ENCODE peak calls at places on chromosomes 4 and X, in ten cellular contexts. One of them, this sample, is unnamed. For H3K4me1, the result is how much of the 10 kb centered on the place peaks cover.

GRCh38 chr4:29372971-29373370 is 1347.2 kb upstream of the PCDH7 start:
- DNase-seq in suprapubic skin: no peak
- DNase-seq in naive thymus-derived CD4-positive, alpha-beta T cell: no peak
- DNase-seq in Peyer's patch: no peak
- DNase-seq in effector memory CD4-positive, alpha-beta T cell: no peak
- DNase-seq in astrocyte: no peak
- DNase-seq in GM12878: no peak
- DNase-seq in SK-N-SH: no peak
- DNase-seq in aorta: no peak
- DNase-seq in mucosa of descending colon: no peak
- DNase-seq in this sample: no peak

GRCh38 chrX:41720125-41720780 is 3.7 kb upstream of the GPR82 start:
- DNase-seq in suprapubic skin: no peak
- DNase-seq in naive thymus-derived CD4-positive, alpha-beta T cell: no peak
- DNase-seq in Peyer's patch: no peak
- DNase-seq in effector memory CD4-positive, alpha-beta T cell: no peak
- DNase-seq in astrocyte: peak
- DNase-seq in GM12878: peak
- DNase-seq in SK-N-SH: no peak
- DNase-seq in aorta: no peak
- DNase-seq in mucosa of descending colon: peak
- DNase-seq in this sample: no peak

GRCh38 chr4:171031338-171031737 is 781.9 kb upstream of the GALNTL6 start:
- DNase-seq in suprapubic skin: no peak
- DNase-seq in naive thymus-derived CD4-positive, alpha-beta T cell: no peak
- DNase-seq in Peyer's patch: no peak
- DNase-seq in effector memory CD4-positive, alpha-beta T cell: no peak
- DNase-seq in astrocyte: no peak
- DNase-seq in GM12878: no peak
- DNase-seq in SK-N-SH: no peak
- DNase-seq in aorta: no peak
- DNase-seq in mucosa of descending colon: no peak
- DNase-seq in this sample: no peak

GRCh38 chr4:99180367-99181169 is 36.5 kb upstream of the ADH4 start:
- DNase-seq in suprapubic skin: no peak
- DNase-seq in naive thymus-derived CD4-positive, alpha-beta T cell: no peak
- DNase-seq in Peyer's patch: no peak
- DNase-seq in effector memory CD4-positive, alpha-beta T cell: no peak
- DNase-seq in astrocyte: peak
- DNase-seq in GM12878: no peak
- DNase-seq in SK-N-SH: no peak
- DNase-seq in aorta: no peak
- DNase-seq in mucosa of descending colon: no peak
- DNase-seq in this sample: no peak

GRCh38 chrX:295136-295535 is 14.0 kb downstream of the PLCXD1 start:
- DNase-seq in suprapubic skin: peak
- DNase-seq in naive thymus-derived CD4-positive, alpha-beta T cell: no peak
- DNase-seq in Peyer's patch: no peak
- DNase-seq in effector memory CD4-positive, alpha-beta T cell: no peak
- DNase-seq in astrocyte: no peak
- DNase-seq in GM12878: no peak
- DNase-seq in SK-N-SH: no peak
- DNase-seq in aorta: peak
- DNase-seq in mucosa of descending colon: peak
- DNase-seq in this sample: no peak

GRCh38 chr4:21768349-21769310 is 179.9 kb downstream of the KCNIP4 start:
- DNase-seq in suprapubic skin: no peak
- DNase-seq in naive thymus-derived CD4-positive, alpha-beta T cell: peak
- DNase-seq in Peyer's patch: no peak
- DNase-seq in effector memory CD4-positive, alpha-beta T cell: no peak
- DNase-seq in astrocyte: peak
- DNase-seq in GM12878: no peak
- DNase-seq in SK-N-SH: peak
- DNase-seq in aorta: no peak
- DNase-seq in mucosa of descending colon: no peak
- DNase-seq in this sample: no peak

GRCh38 chr4:77104405-77105292 is 28.9 kb upstream of the CCNI start:
- DNase-seq in suprapubic skin: peak
- DNase-seq in naive thymus-derived CD4-positive, alpha-beta T cell: no peak
- DNase-seq in Peyer's patch: peak
- DNase-seq in effector memory CD4-positive, alpha-beta T cell: no peak
- DNase-seq in astrocyte: peak
- DNase-seq in GM12878: no peak
- DNase-seq in SK-N-SH: no peak
- DNase-seq in aorta: peak
- DNase-seq in mucosa of descending colon: peak
- DNase-seq in this sample: peak

GRCh38 chrX:38860106-38861013 is 59.1 kb downstream of the MID1IP1 start:
- DNase-seq in suprapubic skin: no peak
- DNase-seq in naive thymus-derived CD4-positive, alpha-beta T cell: no peak
- DNase-seq in Peyer's patch: no peak
- DNase-seq in effector memory CD4-positive, alpha-beta T cell: no peak
- DNase-seq in astrocyte: no peak
- DNase-seq in GM12878: no peak
- DNase-seq in SK-N-SH: no peak
- DNase-seq in aorta: no peak
- DNase-seq in mucosa of descending colon: no peak
- DNase-seq in this sample: no peak

GRCh38 chr4:40583850-40584439 is 45.7 kb downstream of the RBM47 start:
- DNase-seq in suprapubic skin: no peak
- DNase-seq in naive thymus-derived CD4-positive, alpha-beta T cell: no peak
- DNase-seq in Peyer's patch: no peak
- DNase-seq in effector memory CD4-positive, alpha-beta T cell: no peak
- DNase-seq in astrocyte: no peak
- DNase-seq in GM12878: no peak
- DNase-seq in SK-N-SH: no peak
- DNase-seq in aorta: no peak
- DNase-seq in mucosa of descending colon: no peak
- DNase-seq in this sample: no peak
- H3K4me1 ChIP-seq in suprapubic skin: under half
- H3K4me1 ChIP-seq in naive thymus-derived CD4-positive, alpha-beta T cell: under half
- H3K4me1 ChIP-seq in Peyer's patch: under half
- H3K4me1 ChIP-seq in effector memory CD4-positive, alpha-beta T cell: under half
- H3K4me1 ChIP-seq in astrocyte: under half
- H3K4me1 ChIP-seq in GM12878: under half
- H3K4me1 ChIP-seq in SK-N-SH: under half
- H3K4me1 ChIP-seq in aorta: under half
- H3K4me1 ChIP-seq in mucosa of descending colon: under half
- H3K4me1 ChIP-seq in this sample: under half

GRCh38 chr4:15015170-15015569 is 12.9 kb downstream of the CPEB2 start:
- DNase-seq in suprapubic skin: no peak
- DNase-seq in naive thymus-derived CD4-positive, alpha-beta T cell: no peak
- DNase-seq in Peyer's patch: no peak
- DNase-seq in effector memory CD4-positive, alpha-beta T cell: no peak
- DNase-seq in astrocyte: no peak
- DNase-seq in GM12878: no peak
- DNase-seq in SK-N-SH: peak
- DNase-seq in aorta: no peak
- DNase-seq in mucosa of descending colon: no peak
- DNase-seq in this sample: no peak
- H3K4me1 ChIP-seq in suprapubic skin: under half
- H3K4me1 ChIP-seq in naive thymus-derived CD4-positive, alpha-beta T cell: under half
- H3K4me1 ChIP-seq in Peyer's patch: under half
- H3K4me1 ChIP-seq in effector memory CD4-positive, alpha-beta T cell: under half
- H3K4me1 ChIP-seq in astrocyte: under half
- H3K4me1 ChIP-seq in GM12878: under half
- H3K4me1 ChIP-seq in SK-N-SH: under half
- H3K4me1 ChIP-seq in aorta: under half
- H3K4me1 ChIP-seq in mucosa of descending colon: under half
- H3K4me1 ChIP-seq in this sample: under half

DNA sequence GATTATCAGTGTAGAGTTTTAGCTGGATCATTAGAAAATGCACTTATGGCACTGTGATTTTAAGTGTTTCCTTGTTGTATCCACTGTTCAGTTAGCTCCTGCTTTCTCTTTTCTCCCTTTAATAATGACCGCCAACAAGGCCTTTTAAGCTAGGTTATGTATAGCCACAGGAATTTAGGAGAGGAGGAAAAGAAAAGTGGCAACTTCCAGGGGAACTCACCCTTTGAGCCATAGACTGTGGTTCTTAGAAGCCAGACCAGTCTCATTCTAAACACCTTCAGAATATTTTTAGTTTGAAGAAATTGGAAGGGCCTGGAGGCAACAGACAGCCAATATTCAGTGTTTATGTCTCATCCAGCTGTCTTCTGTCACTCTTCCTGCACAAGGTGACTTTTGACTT is 6.1 kb downstream of the FGF2 start:
- DNase-seq in suprapubic skin: no peak
- DNase-seq in naive thymus-derived CD4-positive, alpha-beta T cell: no peak
- DNase-seq in Peyer's patch: no peak
- DNase-seq in effector memory CD4-positive, alpha-beta T cell: no peak
- DNase-seq in astrocyte: peak
- DNase-seq in GM12878: no peak
- DNase-seq in SK-N-SH: no peak
- DNase-seq in aorta: no peak
- DNase-seq in mucosa of descending colon: no peak
- DNase-seq in this sample: no peak
- H3K4me1 ChIP-seq in suprapubic skin: under half
- H3K4me1 ChIP-seq in naive thymus-derived CD4-positive, alpha-beta T cell: under half
- H3K4me1 ChIP-seq in Peyer's patch: under half
- H3K4me1 ChIP-seq in effector memory CD4-positive, alpha-beta T cell: under half
- H3K4me1 ChIP-seq in astrocyte: under half
- H3K4me1 ChIP-seq in GM12878: under half
- H3K4me1 ChIP-seq in SK-N-SH: under half
- H3K4me1 ChIP-seq in aorta: under half
- H3K4me1 ChIP-seq in mucosa of descending colon: under half
- H3K4me1 ChIP-seq in this sample: under half

GRCh38 chr4:113643505-113643904 is 118.0 kb downstream of the CAMK2D start:
- DNase-seq in suprapubic skin: no peak
- DNase-seq in naive thymus-derived CD4-positive, alpha-beta T cell: no peak
- DNase-seq in Peyer's patch: no peak
- DNase-seq in effector memory CD4-positive, alpha-beta T cell: no peak
- DNase-seq in astrocyte: no peak
- DNase-seq in GM12878: no peak
- DNase-seq in SK-N-SH: no peak
- DNase-seq in aorta: no peak
- DNase-seq in mucosa of descending colon: no peak
- DNase-seq in this sample: peak
- H3K4me1 ChIP-seq in suprapubic skin: under half
- H3K4me1 ChIP-seq in naive thymus-derived CD4-positive, alpha-beta T cell: under half
- H3K4me1 ChIP-seq in Peyer's patch: under half
- H3K4me1 ChIP-seq in effector memory CD4-positive, alpha-beta T cell: under half
- H3K4me1 ChIP-seq in astrocyte: under half
- H3K4me1 ChIP-seq in GM12878: under half
- H3K4me1 ChIP-seq in SK-N-SH: under half
- H3K4me1 ChIP-seq in aorta: under half
- H3K4me1 ChIP-seq in mucosa of descending colon: half or more
- H3K4me1 ChIP-seq in this sample: under half

DNA sequence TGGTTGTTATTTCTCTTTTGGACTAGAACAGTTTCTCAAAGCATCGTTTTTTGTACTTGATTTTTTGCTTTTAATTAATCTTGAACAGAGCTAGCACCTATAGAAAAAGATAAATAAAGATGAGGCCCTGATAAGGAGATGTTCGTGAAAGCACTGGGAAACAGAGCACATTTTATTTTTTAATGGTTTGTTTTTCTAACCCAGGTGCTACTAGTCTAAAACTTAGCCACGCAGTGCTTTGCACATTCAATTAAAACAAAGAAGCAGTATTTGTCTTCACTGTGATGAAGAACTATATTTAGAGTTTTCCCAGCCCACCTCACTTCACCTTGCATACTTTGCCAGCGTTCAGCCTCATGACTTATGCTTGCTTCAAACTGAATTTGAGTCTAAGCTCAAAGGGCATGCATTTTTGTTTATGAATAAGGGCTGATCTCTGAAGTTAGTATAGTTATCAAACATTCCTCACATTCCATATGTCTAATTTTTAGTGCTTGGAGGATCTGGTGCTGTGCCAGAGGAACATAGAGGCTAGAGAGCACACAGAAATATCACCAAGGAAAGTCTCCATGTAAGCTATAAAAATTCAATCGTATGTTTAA is 76.7 kb downstream of the WWC2 start:
- DNase-seq in suprapubic skin: no peak
- DNase-seq in naive thymus-derived CD4-positive, alpha-beta T cell: no peak
- DNase-seq in Peyer's patch: no peak
- DNase-seq in effector memory CD4-positive, alpha-beta T cell: no peak
- DNase-seq in astrocyte: peak
- DNase-seq in GM12878: no peak
- DNase-seq in SK-N-SH: no peak
- DNase-seq in aorta: no peak
- DNase-seq in mucosa of descending colon: no peak
- DNase-seq in this sample: no peak
- H3K4me1 ChIP-seq in suprapubic skin: under half
- H3K4me1 ChIP-seq in naive thymus-derived CD4-positive, alpha-beta T cell: under half
- H3K4me1 ChIP-seq in Peyer's patch: under half
- H3K4me1 ChIP-seq in effector memory CD4-positive, alpha-beta T cell: under half
- H3K4me1 ChIP-seq in astrocyte: under half
- H3K4me1 ChIP-seq in GM12878: under half
- H3K4me1 ChIP-seq in SK-N-SH: under half
- H3K4me1 ChIP-seq in aorta: under half
- H3K4me1 ChIP-seq in mucosa of descending colon: under half
- H3K4me1 ChIP-seq in this sample: under half

DNA sequence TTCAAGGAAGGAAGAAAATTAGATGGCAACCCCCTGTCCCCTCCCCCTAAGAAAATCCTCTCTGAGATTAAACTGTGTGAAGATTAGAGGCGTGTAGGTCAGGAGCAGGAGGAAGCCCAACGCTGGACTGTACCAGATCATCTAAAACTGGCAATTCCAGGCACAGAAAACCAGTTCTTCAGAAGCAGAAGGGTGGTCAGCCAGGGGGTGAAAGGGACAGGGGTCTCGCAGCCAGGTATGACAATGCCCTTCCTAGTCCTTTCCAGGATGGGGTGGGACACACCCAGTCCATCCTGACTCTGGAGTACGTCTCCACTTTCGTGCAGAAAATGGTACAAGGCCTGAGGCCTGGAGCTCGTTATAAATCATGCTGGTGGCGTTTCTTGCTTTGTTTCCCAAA is 3.3 kb upstream of the RHOH start:
- DNase-seq in suprapubic skin: no peak
- DNase-seq in naive thymus-derived CD4-positive, alpha-beta T cell: no peak
- DNase-seq in Peyer's patch: no peak
- DNase-seq in effector memory CD4-positive, alpha-beta T cell: no peak
- DNase-seq in astrocyte: no peak
- DNase-seq in GM12878: no peak
- DNase-seq in SK-N-SH: no peak
- DNase-seq in aorta: no peak
- DNase-seq in mucosa of descending colon: no peak
- DNase-seq in this sample: no peak
- H3K4me1 ChIP-seq in suprapubic skin: under half
- H3K4me1 ChIP-seq in naive thymus-derived CD4-positive, alpha-beta T cell: under half
- H3K4me1 ChIP-seq in Peyer's patch: under half
- H3K4me1 ChIP-seq in effector memory CD4-positive, alpha-beta T cell: under half
- H3K4me1 ChIP-seq in astrocyte: under half
- H3K4me1 ChIP-seq in GM12878: under half
- H3K4me1 ChIP-seq in SK-N-SH: under half
- H3K4me1 ChIP-seq in aorta: under half
- H3K4me1 ChIP-seq in mucosa of descending colon: under half
- H3K4me1 ChIP-seq in this sample: under half

GRCh38 chr4:173178144-173178543 is 9.5 kb downstream of the GALNT7 start:
- DNase-seq in suprapubic skin: no peak
- DNase-seq in naive thymus-derived CD4-positive, alpha-beta T cell: no peak
- DNase-seq in Peyer's patch: no peak
- DNase-seq in effector memory CD4-positive, alpha-beta T cell: no peak
- DNase-seq in astrocyte: no peak
- DNase-seq in GM12878: no peak
- DNase-seq in SK-N-SH: no peak
- DNase-seq in aorta: no peak
- DNase-seq in mucosa of descending colon: no peak
- DNase-seq in this sample: no peak
- H3K4me1 ChIP-seq in suprapubic skin: under half
- H3K4me1 ChIP-seq in naive thymus-derived CD4-positive, alpha-beta T cell: under half
- H3K4me1 ChIP-seq in Peyer's patch: under half
- H3K4me1 ChIP-seq in effector memory CD4-positive, alpha-beta T cell: under half
- H3K4me1 ChIP-seq in astrocyte: under half
- H3K4me1 ChIP-seq in GM12878: under half
- H3K4me1 ChIP-seq in SK-N-SH: under half
- H3K4me1 ChIP-seq in aorta: under half
- H3K4me1 ChIP-seq in mucosa of descending colon: under half
- H3K4me1 ChIP-seq in this sample: under half